ENCODE peak calls at places on chromosome 18, in four cellular contexts. P, Y, Q and E are unnamed samples.

GRCh38 chr18:37564796-37565137 is 831 bp downstream of the CELF4 start:
- DNase-seq in P (peak), Y (no peak), Q (peak), E (peak)

GRCh38 chr18:44681039-44681595 is 429 bp downstream of the SETBP1 start:
- DNase-seq in P (no peak), Y (no peak), Q (no peak), E (no peak)

GRCh38 chr18:61852496-61852895 is 40.3 kb downstream of the RNF152 start:
- DNase-seq in P (no peak), Y (no peak), Q (no peak), E (no peak)

GRCh38 chr18:67285583-67285982 is 230.9 kb downstream of the DSEL start:
- DNase-seq in P (no peak), Y (no peak), Q (no peak), E (no peak)

GRCh38 chr18:13477147-13477683 is 249.1 kb downstream of the FAM210A start:
- DNase-seq in P (no peak), Y (no peak), Q (peak), E (no peak)

GRCh38 chr18:57931038-57931437 is 113.0 kb upstream of the NEDD4L start:
- DNase-seq in P (no peak), Y (no peak), Q (no peak), E (no peak)

GRCh38 chr18:5417342-5417741 is 121.8 kb upstream of the ZBTB14 start:
- DNase-seq in P (no peak), Y (no peak), Q (no peak), E (peak)

GRCh38 chr18:65287642-65288041 is 463.2 kb upstream of the CDH7 start:
- DNase-seq in P (no peak), Y (no peak), Q (no peak), E (no peak)

GRCh38 chr18:13461488-13461887 is 242.9 kb downstream of the LDLRAD4 start:
- DNase-seq in P (no peak), Y (no peak), Q (no peak), E (no peak)

GRCh38 chr18:25497395-25497794 is 145.4 kb upstream of the ZNF521 start:
- DNase-seq in P (no peak), Y (no peak), Q (no peak), E (no peak)

GRCh38 chr18:78620326-78620725 is 359.3 kb upstream of the SALL3 start:
- DNase-seq in P (no peak), Y (no peak), Q (no peak), E (no peak)

GRCh38 chr18:58101291-58101706 is 57.3 kb downstream of the NEDD4L start:
- DNase-seq in P (peak), Y (no peak), Q (peak), E (no peak)

GRCh38 chr18:35143615-35144596 is 96.9 kb upstream of the ZNF397 start:
- DNase-seq in P (peak), Y (no peak), Q (peak), E (peak)

GRCh38 chr18:46718501-46719341 is 38.1 kb downstream of the ST8SIA5 start:
- DNase-seq in P (no peak), Y (no peak), Q (no peak), E (peak)

GRCh38 chr18:34697233-34697632 is 12.9 kb upstream of the DTNA start:
- DNase-seq in P (no peak), Y (no peak), Q (no peak), E (no peak)

GRCh38 chr18:46250084-46250811 is 146.1 kb downstream of the HAUS1 start:
- DNase-seq in P (no peak), Y (no peak), Q (no peak), E (peak)

GRCh38 chr18:62425465-62426190 is 97.2 kb upstream of the ZCCHC2 start:
- DNase-seq in P (peak), Y (no peak), Q (peak), E (peak)

GRCh38 chr18:49920731-49921130 is 107.4 kb upstream of the ACAA2 start:
- DNase-seq in P (no peak), Y (no peak), Q (peak), E (no peak)

GRCh38 chr18:49562481-49563129 is 748 bp downstream of the LIPG start:
- DNase-seq in P (no peak), Y (no peak), Q (peak), E (peak)

GRCh38 chr18:34965108-34965507 is 76.1 kb upstream of the MAPRE2 start:
- DNase-seq in P (no peak), Y (no peak), Q (no peak), E (no peak)

GRCh38 chr18:31072175-31072574 is 29.6 kb upstream of the DSC3 start:
- DNase-seq in P (no peak), Y (no peak), Q (no peak), E (no peak)

GRCh38 chr18:7824970-7825369 is 257.9 kb downstream of the PTPRM start:
- DNase-seq in P (no peak), Y (no peak), Q (no peak), E (peak)

GRCh38 chr18:44458777-44459176 is 221.9 kb upstream of the SETBP1 start:
- DNase-seq in P (no peak), Y (no peak), Q (no peak), E (peak)

GRCh38 chr18:6868033-6868432 is 138.5 kb downstream of the ARHGAP28 start:
- DNase-seq in P (no peak), Y (no peak), Q (no peak), E (no peak)

GRCh38 chr18:59777636-59778035 is 80.4 kb upstream of the CCBE1 start:
- DNase-seq in P (no peak), Y (no peak), Q (no peak), E (no peak)